ENCODE peak calls at places on chromosomes 5 and 9, in six cellular contexts. One of them, this sample, is unnamed.

GRCh38 chr5:176833286-176833685 is 22.9 kb downstream of the UNC5A start:
- DNase-seq in suprapubic skin: no peak
- DNase-seq in sigmoid colon: no peak
- DNase-seq in transverse colon: no peak
- DNase-seq in SK-N-SH: no peak
- DNase-seq in upper lobe of left lung: no peak
- DNase-seq in this sample: no peak

GRCh38 chr5:20833081-20833627 is 845.2 kb upstream of the CDH18 start:
- DNase-seq in suprapubic skin: no peak
- DNase-seq in sigmoid colon: no peak
- DNase-seq in transverse colon: no peak
- DNase-seq in SK-N-SH: no peak
- DNase-seq in upper lobe of left lung: no peak
- DNase-seq in this sample: no peak

GRCh38 chr5:168670881-168671575 is 91.9 kb upstream of the PANK3 start:
- DNase-seq in suprapubic skin: no peak
- DNase-seq in sigmoid colon: no peak
- DNase-seq in transverse colon: no peak
- DNase-seq in SK-N-SH: no peak
- DNase-seq in upper lobe of left lung: no peak
- DNase-seq in this sample: no peak

GRCh38 chr9:119588874-119589560 is 219.8 kb upstream of the BRINP1 start:
- DNase-seq in suprapubic skin: no peak
- DNase-seq in sigmoid colon: no peak
- DNase-seq in transverse colon: no peak
- DNase-seq in SK-N-SH: no peak
- DNase-seq in upper lobe of left lung: no peak
- DNase-seq in this sample: no peak

GRCh38 chr9:97923529-97924108 is 1.3 kb upstream of the TRMO start:
- DNase-seq in suprapubic skin: peak; percentile 86
- DNase-seq in sigmoid colon: peak; percentile 86
- DNase-seq in transverse colon: peak; percentile 85
- DNase-seq in SK-N-SH: peak; percentile 59
- DNase-seq in upper lobe of left lung: peak; percentile 79
- DNase-seq in this sample: peak; percentile 94

GRCh38 chr5:83488271-83488670 is 16.7 kb downstream of the VCAN start:
- DNase-seq in suprapubic skin: no peak
- DNase-seq in sigmoid colon: no peak
- DNase-seq in transverse colon: no peak
- DNase-seq in SK-N-SH: no peak
- DNase-seq in upper lobe of left lung: no peak
- DNase-seq in this sample: no peak

GRCh38 chr5:78003442-78003841 is 227.3 kb upstream of the TBCA start:
- DNase-seq in suprapubic skin: no peak
- DNase-seq in sigmoid colon: no peak
- DNase-seq in transverse colon: no peak
- DNase-seq in SK-N-SH: no peak
- DNase-seq in upper lobe of left lung: no peak
- DNase-seq in this sample: no peak

GRCh38 chr5:54002183-54002770 is 308.1 kb downstream of the ARL15 start:
- DNase-seq in suprapubic skin: no peak
- DNase-seq in sigmoid colon: no peak
- DNase-seq in transverse colon: no peak
- DNase-seq in SK-N-SH: no peak
- DNase-seq in upper lobe of left lung: no peak
- DNase-seq in this sample: no peak

GRCh38 chr9:93301911-93302525 is 118.1 kb downstream of the WNK2 start:
- DNase-seq in suprapubic skin: peak; percentile 74
- DNase-seq in sigmoid colon: peak; percentile 60
- DNase-seq in transverse colon: peak; percentile 8
- DNase-seq in SK-N-SH: peak; percentile 48
- DNase-seq in upper lobe of left lung: no peak
- DNase-seq in this sample: no peak

GRCh38 chr9:26369096-26369495 is 523.5 kb downstream of the CAAP1 start:
- DNase-seq in suprapubic skin: no peak
- DNase-seq in sigmoid colon: no peak
- DNase-seq in transverse colon: no peak
- DNase-seq in SK-N-SH: no peak
- DNase-seq in upper lobe of left lung: no peak
- DNase-seq in this sample: no peak

GRCh38 chr5:24642022-24642421 is 2.8 kb downstream of the CDH10 start:
- DNase-seq in suprapubic skin: no peak
- DNase-seq in sigmoid colon: no peak
- DNase-seq in transverse colon: no peak
- DNase-seq in SK-N-SH: peak; percentile 0
- DNase-seq in upper lobe of left lung: no peak
- DNase-seq in this sample: no peak

GRCh38 chr5:175104682-175105081 is 339.3 kb downstream of the DRD1 start:
- DNase-seq in suprapubic skin: no peak
- DNase-seq in sigmoid colon: no peak
- DNase-seq in transverse colon: no peak
- DNase-seq in SK-N-SH: no peak
- DNase-seq in upper lobe of left lung: no peak
- DNase-seq in this sample: no peak

GRCh38 chr9:98801969-98802371 is 5.5 kb upstream of the GALNT12 start:
- DNase-seq in suprapubic skin: no peak
- DNase-seq in sigmoid colon: no peak
- DNase-seq in transverse colon: no peak
- DNase-seq in SK-N-SH: no peak
- DNase-seq in upper lobe of left lung: no peak
- DNase-seq in this sample: no peak

GRCh38 chr5:158634713-158635112 is 465.0 kb downstream of the EBF1 start:
- DNase-seq in suprapubic skin: peak; percentile 79
- DNase-seq in sigmoid colon: peak; percentile 75
- DNase-seq in transverse colon: no peak
- DNase-seq in SK-N-SH: no peak
- DNase-seq in upper lobe of left lung: no peak
- DNase-seq in this sample: no peak

GRCh38 chr5:95086932-95087818 is 197.7 kb downstream of the MCTP1 start:
- DNase-seq in suprapubic skin: no peak
- DNase-seq in sigmoid colon: no peak
- DNase-seq in transverse colon: no peak
- DNase-seq in SK-N-SH: no peak
- DNase-seq in upper lobe of left lung: no peak
- DNase-seq in this sample: no peak

GRCh38 chr5:170640731-170641588 is 137.1 kb downstream of the KCNIP1 start:
- DNase-seq in suprapubic skin: peak; percentile 65
- DNase-seq in sigmoid colon: peak; percentile 56
- DNase-seq in transverse colon: no peak
- DNase-seq in SK-N-SH: no peak
- DNase-seq in upper lobe of left lung: peak; percentile 17
- DNase-seq in this sample: no peak

GRCh38 chr5:166768536-166768935 is 1522.9 kb upstream of the WWC1 start:
- DNase-seq in suprapubic skin: no peak
- DNase-seq in sigmoid colon: no peak
- DNase-seq in transverse colon: no peak
- DNase-seq in SK-N-SH: no peak
- DNase-seq in upper lobe of left lung: no peak
- DNase-seq in this sample: no peak

GRCh38 chr5:126004636-126005035 is 418.6 kb upstream of the GRAMD2B start:
- DNase-seq in suprapubic skin: no peak
- DNase-seq in sigmoid colon: no peak
- DNase-seq in transverse colon: no peak
- DNase-seq in SK-N-SH: no peak
- DNase-seq in upper lobe of left lung: no peak
- DNase-seq in this sample: no peak

GRCh38 chr9:112009656-112010055 is 113.0 kb downstream of the UGCG start:
- DNase-seq in suprapubic skin: no peak
- DNase-seq in sigmoid colon: no peak
- DNase-seq in transverse colon: no peak
- DNase-seq in SK-N-SH: no peak
- DNase-seq in upper lobe of left lung: no peak
- DNase-seq in this sample: no peak

GRCh38 chr5:158875272-158875679 is 224.4 kb downstream of the EBF1 start:
- DNase-seq in suprapubic skin: no peak
- DNase-seq in sigmoid colon: no peak
- DNase-seq in transverse colon: no peak
- DNase-seq in SK-N-SH: no peak
- DNase-seq in upper lobe of left lung: no peak
- DNase-seq in this sample: no peak

GRCh38 chr9:26170224-26170623 is 492.0 kb upstream of the TUSC1 start:
- DNase-seq in suprapubic skin: no peak
- DNase-seq in sigmoid colon: no peak
- DNase-seq in transverse colon: no peak
- DNase-seq in SK-N-SH: no peak
- DNase-seq in upper lobe of left lung: no peak
- DNase-seq in this sample: no peak

GRCh38 chr9:114484854-114485443 is 20.3 kb downstream of the WHRN start:
- DNase-seq in suprapubic skin: no peak
- DNase-seq in sigmoid colon: no peak
- DNase-seq in transverse colon: no peak
- DNase-seq in SK-N-SH: no peak
- DNase-seq in upper lobe of left lung: no peak
- DNase-seq in this sample: no peak

GRCh38 chr9:127568971-127569818 is 42.9 kb upstream of the STXBP1 start:
- DNase-seq in suprapubic skin: no peak
- DNase-seq in sigmoid colon: peak; percentile 92
- DNase-seq in transverse colon: peak; percentile 88
- DNase-seq in SK-N-SH: peak; percentile 100
- DNase-seq in upper lobe of left lung: peak; percentile 88
- DNase-seq in this sample: peak; percentile 96
- TF ChIP-seq EP300 in suprapubic skin: no peak
- TF ChIP-seq EP300 in sigmoid colon: no peak
- TF ChIP-seq EP300 in transverse colon: peak; percentile 44
- TF ChIP-seq EP300 in SK-N-SH: no peak
- TF ChIP-seq EP300 in upper lobe of left lung: peak; percentile 40
- TF ChIP-seq EP300 in this sample: no peak

GRCh38 chr5:99034336-99034735 is 105.5 kb upstream of the CHD1 start:
- DNase-seq in suprapubic skin: no peak
- DNase-seq in sigmoid colon: no peak
- DNase-seq in transverse colon: peak; percentile 72
- DNase-seq in SK-N-SH: no peak
- DNase-seq in upper lobe of left lung: no peak
- DNase-seq in this sample: no peak

GRCh38 chr5:99032234-99033013 is 103.6 kb upstream of the CHD1 start:
- DNase-seq in suprapubic skin: no peak
- DNase-seq in sigmoid colon: no peak
- DNase-seq in transverse colon: peak; percentile 72
- DNase-seq in SK-N-SH: peak; percentile 46
- DNase-seq in upper lobe of left lung: peak; percentile 67
- DNase-seq in this sample: no peak

GRCh38 chr5:99035942-99036341 is 107.1 kb upstream of the CHD1 start:
- DNase-seq in suprapubic skin: no peak
- DNase-seq in sigmoid colon: no peak
- DNase-seq in transverse colon: no peak
- DNase-seq in SK-N-SH: no peak
- DNase-seq in upper lobe of left lung: no peak
- DNase-seq in this sample: no peak

GRCh38 chr5:99030871-99031440 is 102.1 kb upstream of the CHD1 start:
- DNase-seq in suprapubic skin: no peak
- DNase-seq in sigmoid colon: no peak
- DNase-seq in transverse colon: no peak
- DNase-seq in SK-N-SH: no peak
- DNase-seq in upper lobe of left lung: no peak
- DNase-seq in this sample: no peak

DNA sequence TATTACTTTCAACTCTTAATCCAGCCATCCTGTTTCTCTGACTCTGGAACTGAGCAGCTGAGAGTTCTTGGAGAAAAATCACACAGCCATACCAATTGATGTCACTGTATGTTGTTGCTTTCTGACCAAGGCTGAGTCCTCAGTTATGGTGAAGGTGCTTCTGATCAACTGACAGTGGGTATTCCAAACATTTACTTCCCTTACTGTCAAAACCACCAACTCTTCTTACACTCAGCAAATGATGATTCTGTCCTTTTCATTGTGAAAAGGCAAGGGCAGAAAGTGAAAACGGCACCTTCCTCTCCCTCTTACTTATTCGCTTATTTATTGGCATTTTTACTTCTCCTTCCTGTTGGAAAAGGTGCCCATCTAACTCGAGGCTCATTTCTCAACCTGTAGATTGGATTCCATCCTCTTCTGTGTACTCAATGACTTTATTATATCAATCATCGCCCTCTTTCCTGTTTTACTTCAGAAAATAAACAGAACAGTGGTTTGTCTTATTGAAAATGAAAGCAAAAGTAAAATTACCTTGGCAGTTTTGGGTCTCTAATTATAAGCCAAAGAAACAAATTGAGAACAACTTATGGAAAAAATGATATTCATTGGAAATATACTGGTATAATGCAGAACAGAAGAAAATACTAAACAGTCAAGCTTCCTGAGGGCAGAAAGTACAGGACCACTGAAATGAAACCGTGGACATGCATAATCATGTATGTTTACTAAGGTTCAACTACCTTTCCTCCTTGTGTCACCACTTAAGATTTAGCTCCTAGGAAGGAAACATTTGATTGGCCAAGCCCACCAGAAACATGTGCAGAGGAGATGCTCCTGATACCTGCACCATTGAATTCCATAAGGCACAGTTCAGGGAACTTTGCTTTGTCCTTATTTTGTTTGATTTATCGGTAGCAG is 104.5 kb upstream of the CHD1 start:
- DNase-seq in suprapubic skin: no peak
- DNase-seq in sigmoid colon: no peak
- DNase-seq in transverse colon: no peak
- DNase-seq in SK-N-SH: no peak
- DNase-seq in upper lobe of left lung: no peak
- DNase-seq in this sample: no peak
- H3K4me1 ChIP-seq in suprapubic skin: peaks cover 15% of the 10 kb centered on the region
- H3K4me1 ChIP-seq in sigmoid colon: peaks cover 5% of the 10 kb centered on the region
- H3K4me1 ChIP-seq in transverse colon: no peaks in the 10 kb centered on the region
- H3K4me1 ChIP-seq in SK-N-SH: no peaks in the 10 kb centered on the region
- H3K4me1 ChIP-seq in upper lobe of left lung: peaks cover 12% of the 10 kb centered on the region
- H3K4me1 ChIP-seq in this sample: peaks cover 17% of the 10 kb centered on the region

GRCh38 chr5:146206257-146206656 is 2.9 kb downstream of the RBM27 start:
- DNase-seq in suprapubic skin: no peak
- DNase-seq in sigmoid colon: no peak
- DNase-seq in transverse colon: no peak
- DNase-seq in SK-N-SH: no peak
- DNase-seq in upper lobe of left lung: no peak
- DNase-seq in this sample: no peak

GRCh38 chr5:146208916-146209522 is 5.6 kb downstream of the RBM27 start:
- DNase-seq in suprapubic skin: no peak
- DNase-seq in sigmoid colon: no peak
- DNase-seq in transverse colon: no peak
- DNase-seq in SK-N-SH: peak; percentile 26
- DNase-seq in upper lobe of left lung: no peak
- DNase-seq in this sample: no peak

GRCh38 chr5:146203011-146203871 is at the start of gene RBM27:
- DNase-seq in suprapubic skin: peak; percentile 98
- DNase-seq in sigmoid colon: peak; percentile 99
- DNase-seq in transverse colon: peak; percentile 97
- DNase-seq in SK-N-SH: peak; percentile 100
- DNase-seq in upper lobe of left lung: peak; percentile 95
- DNase-seq in this sample: peak; percentile 100

GRCh38 chr5:146203872-146204192 is 427 bp downstream of the RBM27 start:
- DNase-seq in suprapubic skin: no peak
- DNase-seq in sigmoid colon: no peak
- DNase-seq in transverse colon: no peak
- DNase-seq in SK-N-SH: no peak
- DNase-seq in upper lobe of left lung: no peak
- DNase-seq in this sample: no peak

GRCh38 chr5:146205499-146206202 is 2.2 kb downstream of the RBM27 start:
- DNase-seq in suprapubic skin: no peak
- DNase-seq in sigmoid colon: no peak
- DNase-seq in transverse colon: no peak
- DNase-seq in SK-N-SH: no peak
- DNase-seq in upper lobe of left lung: no peak
- DNase-seq in this sample: no peak
- H3K4me3 ChIP-seq in suprapubic skin: no peak overlapping the region
- H3K4me3 ChIP-seq in sigmoid colon: no peak overlapping the region
- H3K4me3 ChIP-seq in transverse colon: peak overlapping the region; percentile 8
- H3K4me3 ChIP-seq in SK-N-SH: peak overlapping the region; percentile 87
- H3K4me3 ChIP-seq in upper lobe of left lung: no peak overlapping the region
- H3K4me3 ChIP-seq in this sample: no peak overlapping the region

GRCh38 chr5:172983542-172984243 is at the start of gene ATP6V0E1:
- DNase-seq in suprapubic skin: peak; percentile 98
- DNase-seq in sigmoid colon: peak; percentile 99
- DNase-seq in transverse colon: peak; percentile 98
- DNase-seq in SK-N-SH: peak; percentile 98
- DNase-seq in upper lobe of left lung: peak; percentile 99
- DNase-seq in this sample: peak; percentile 98
- TF ChIP-seq EP300 in suprapubic skin: no peak
- TF ChIP-seq EP300 in sigmoid colon: no peak
- TF ChIP-seq EP300 in transverse colon: no peak
- TF ChIP-seq EP300 in SK-N-SH: no peak
- TF ChIP-seq EP300 in upper lobe of left lung: peak; percentile 26
- TF ChIP-seq EP300 in this sample: no peak